ENCODE peak calls at places on chromosomes 5 and 9, in ten cellular contexts. X is fibroblast of the aortic adventitia, N is esophagus muscularis mucosa, W is HAP-1, L is hypothalamus, C is NCI-H1417 treated with DMSO at 0.1 percent for 48 hours, I is AG08396, Z is posterior vena cava, O is iPS-NIHi11, H is NCI-H774. Q is an unnamed sample.
A peak's percentile ranks its signal among the peaks of the same experiment; 100 is the strongest.

GRCh38 chr9:83197611-83198010 is 134.7 kb upstream of the RASEF start:
- DNase-seq in O (no peak), L (no peak), I (no peak), Z (no peak), C (no peak), N (no peak), W (no peak), H (no peak), X (no peak), Q (no peak)

GRCh38 chr9:121741198-121741918 is 89.9 kb downstream of the DAB2IP start:
- DNase-seq in X (no peak), Z (no peak), I (no peak), H (no peak), N (no peak), L (no peak), C (no peak), O (no peak), W (no peak), Q (no peak)

GRCh38 chr5:176837707-176838115 is 27.4 kb downstream of the UNC5A start:
- DNase-seq in I (peak; percentile 90), Z (peak; percentile 96), N (no peak), O (peak; percentile 90), L (peak; percentile 69), W (peak; percentile 97), X (peak; percentile 90), C (no peak), H (no peak), Q (peak; percentile 78)

GRCh38 chr9:15416880-15417279 is 5.8 kb upstream of the SNAPC3 start:
- DNase-seq in W (peak; percentile 26), H (peak; percentile 10), O (peak; percentile 58), Z (no peak), I (peak; percentile 58), X (peak; percentile 68), C (no peak), L (no peak), N (no peak), Q (no peak)

GRCh38 chr9:36632892-36633291 is 60.2 kb downstream of the MELK start:
- DNase-seq in C (no peak), X (peak; percentile 70), H (peak; percentile 25), W (no peak), L (no peak), O (no peak), Z (no peak), N (no peak), I (peak; percentile 13), Q (no peak)

GRCh38 chr9:99690573-99690972 is 131.1 kb upstream of the NR4A3 start:
- DNase-seq in X (no peak), I (no peak), N (no peak), H (peak; percentile 22), C (peak; percentile 72), L (peak; percentile 73), W (no peak), Z (no peak), O (peak; percentile 17), Q (no peak)

GRCh38 chr5:149664083-149664482 is 66.0 kb upstream of the PPARGC1B start:
- DNase-seq in I (no peak), L (no peak), H (no peak), O (no peak), W (no peak), X (no peak), Z (no peak), N (no peak), C (no peak), Q (no peak)

GRCh38 chr5:134567651-134568338 is 42.3 kb downstream of the JADE2 start:
- DNase-seq in X (peak; percentile 72), L (no peak), W (no peak), C (no peak), I (peak; percentile 78), Z (peak; percentile 88), H (no peak), N (no peak), O (no peak), Q (no peak)

GRCh38 chr9:128689293-128689770 is 310 bp downstream of the SET start:
- DNase-seq in I (no peak), L (peak; percentile 33), O (peak; percentile 48), W (peak; percentile 59), X (peak; percentile 28), H (peak; percentile 82), N (no peak), C (no peak), Z (no peak), Q (peak; percentile 37)

GRCh38 chr5:149605354-149605997 is 24.2 kb downstream of the ARHGEF37 start:
- DNase-seq in X (no peak), W (no peak), Z (no peak), C (no peak), L (no peak), H (no peak), O (no peak), I (no peak), N (no peak), Q (no peak)

GRCh38 chr9:77224750-77225312 is 47.5 kb downstream of the VPS13A start:
- DNase-seq in Z (no peak), N (no peak), O (no peak), W (no peak), X (peak; percentile 53), L (no peak), C (no peak), I (no peak), H (no peak), Q (no peak)